ENCODE peak calls at places on chromosomes 6 and 20, in nine cellular contexts. One of them, this sample, is unnamed.

GRCh38 chr6:87029711-87030314 is 65.1 kb downstream of the CGA start:
- DNase-seq in uterus: no peak
- DNase-seq in spleen: no peak
- DNase-seq in nephron progenitor cell: no peak
- DNase-seq in prostate gland: no peak
- DNase-seq in activated B cell treated with CpG ODN at 0.5 μM for 24 hours: no peak
- DNase-seq in glutamatergic neuron: no peak
- DNase-seq in AG04450: peak; percentile 26
- DNase-seq in stomach: no peak
- DNase-seq in this sample: no peak

GRCh38 chr6:88982720-88983119 is 19.3 kb upstream of the RNGTT start:
- DNase-seq in activated B cell treated with CpG ODN at 0.5 μM for 24 hours: no peak
- DNase-seq in stomach: peak; percentile 56
- DNase-seq in AG04450: peak; percentile 43
- DNase-seq in spleen: no peak
- DNase-seq in uterus: peak; percentile 78
- DNase-seq in glutamatergic neuron: no peak
- DNase-seq in prostate gland: peak; percentile 62
- DNase-seq in nephron progenitor cell: no peak
- DNase-seq in this sample: no peak

GRCh38 chr6:119351005-119351394 is 1.4 kb upstream of the MAN1A1 start:
- DNase-seq in activated B cell treated with CpG ODN at 0.5 μM for 24 hours: no peak
- DNase-seq in stomach: no peak
- DNase-seq in nephron progenitor cell: no peak
- DNase-seq in AG04450: no peak
- DNase-seq in spleen: no peak
- DNase-seq in uterus: no peak
- DNase-seq in prostate gland: no peak
- DNase-seq in glutamatergic neuron: no peak
- DNase-seq in this sample: no peak

GRCh38 chr6:160393966-160394653 is 45.9 kb downstream of the SLC22A3 start:
- DNase-seq in nephron progenitor cell: no peak
- DNase-seq in spleen: no peak
- DNase-seq in stomach: peak; percentile 34
- DNase-seq in activated B cell treated with CpG ODN at 0.5 μM for 24 hours: no peak
- DNase-seq in glutamatergic neuron: peak; percentile 27
- DNase-seq in AG04450: no peak
- DNase-seq in uterus: peak; percentile 37
- DNase-seq in prostate gland: no peak
- DNase-seq in this sample: no peak

GRCh38 chr6:25056130-25056529 is 120.4 kb upstream of the RIPOR2 start:
- DNase-seq in activated B cell treated with CpG ODN at 0.5 μM for 24 hours: no peak
- DNase-seq in uterus: no peak
- DNase-seq in stomach: no peak
- DNase-seq in AG04450: no peak
- DNase-seq in spleen: peak; percentile 84
- DNase-seq in nephron progenitor cell: no peak
- DNase-seq in prostate gland: no peak
- DNase-seq in glutamatergic neuron: no peak
- DNase-seq in this sample: no peak

GRCh38 chr6:52550014-52550575 is 26.8 kb downstream of the TRAM2 start:
- DNase-seq in spleen: no peak
- DNase-seq in stomach: no peak
- DNase-seq in glutamatergic neuron: no peak
- DNase-seq in prostate gland: no peak
- DNase-seq in activated B cell treated with CpG ODN at 0.5 μM for 24 hours: no peak
- DNase-seq in nephron progenitor cell: no peak
- DNase-seq in AG04450: no peak
- DNase-seq in uterus: no peak
- DNase-seq in this sample: no peak

GRCh38 chr20:23248524-23248923 is 102.1 kb upstream of the NXT1 start:
- DNase-seq in nephron progenitor cell: no peak
- DNase-seq in stomach: no peak
- DNase-seq in glutamatergic neuron: no peak
- DNase-seq in uterus: no peak
- DNase-seq in prostate gland: no peak
- DNase-seq in AG04450: no peak
- DNase-seq in spleen: no peak
- DNase-seq in activated B cell treated with CpG ODN at 0.5 μM for 24 hours: no peak
- DNase-seq in this sample: no peak

GRCh38 chr20:31943052-31943471 is 8.8 kb downstream of the PDRG1 start:
- DNase-seq in nephron progenitor cell: no peak
- DNase-seq in stomach: peak; percentile 59
- DNase-seq in glutamatergic neuron: no peak
- DNase-seq in uterus: no peak
- DNase-seq in prostate gland: peak; percentile 40
- DNase-seq in activated B cell treated with CpG ODN at 0.5 μM for 24 hours: no peak
- DNase-seq in AG04450: no peak
- DNase-seq in spleen: no peak
- DNase-seq in this sample: no peak

GRCh38 chr6:74577619-74578018 is 628.2 kb downstream of the COL12A1 start:
- DNase-seq in stomach: no peak
- DNase-seq in uterus: no peak
- DNase-seq in nephron progenitor cell: no peak
- DNase-seq in spleen: no peak
- DNase-seq in prostate gland: no peak
- DNase-seq in activated B cell treated with CpG ODN at 0.5 μM for 24 hours: no peak
- DNase-seq in AG04450: no peak
- DNase-seq in glutamatergic neuron: no peak
- DNase-seq in this sample: no peak

GRCh38 chr6:74578339-74578738 is 627.5 kb downstream of the COL12A1 start:
- DNase-seq in glutamatergic neuron: no peak
- DNase-seq in nephron progenitor cell: no peak
- DNase-seq in uterus: no peak
- DNase-seq in stomach: no peak
- DNase-seq in prostate gland: no peak
- DNase-seq in activated B cell treated with CpG ODN at 0.5 μM for 24 hours: no peak
- DNase-seq in AG04450: peak; percentile 58
- DNase-seq in spleen: no peak
- DNase-seq in this sample: no peak

GRCh38 chr6:74573613-74574012 is 632.2 kb downstream of the COL12A1 start:
- DNase-seq in spleen: no peak
- DNase-seq in stomach: no peak
- DNase-seq in activated B cell treated with CpG ODN at 0.5 μM for 24 hours: no peak
- DNase-seq in prostate gland: no peak
- DNase-seq in nephron progenitor cell: no peak
- DNase-seq in AG04450: no peak
- DNase-seq in glutamatergic neuron: no peak
- DNase-seq in uterus: no peak
- DNase-seq in this sample: no peak

GRCh38 chr6:74570044-74570443 is 635.8 kb downstream of the COL12A1 start:
- DNase-seq in AG04450: no peak
- DNase-seq in uterus: no peak
- DNase-seq in stomach: no peak
- DNase-seq in spleen: no peak
- DNase-seq in glutamatergic neuron: no peak
- DNase-seq in prostate gland: no peak
- DNase-seq in nephron progenitor cell: no peak
- DNase-seq in activated B cell treated with CpG ODN at 0.5 μM for 24 hours: no peak
- DNase-seq in this sample: no peak

GRCh38 chr6:74574794-74575193 is 631.1 kb downstream of the COL12A1 start:
- DNase-seq in AG04450: no peak
- DNase-seq in activated B cell treated with CpG ODN at 0.5 μM for 24 hours: no peak
- DNase-seq in nephron progenitor cell: peak; percentile 8
- DNase-seq in uterus: no peak
- DNase-seq in spleen: no peak
- DNase-seq in glutamatergic neuron: no peak
- DNase-seq in prostate gland: no peak
- DNase-seq in stomach: no peak
- DNase-seq in this sample: no peak
- TF ChIP-seq CTCF in AG04450: peak; percentile 67
- TF ChIP-seq CTCF in activated B cell treated with CpG ODN at 0.5 μM for 24 hours: no peak
- TF ChIP-seq CTCF in nephron progenitor cell: peak; percentile 62
- TF ChIP-seq CTCF in uterus: no peak
- TF ChIP-seq CTCF in spleen: peak; percentile 12
- TF ChIP-seq CTCF in glutamatergic neuron: peak; percentile 77
- TF ChIP-seq CTCF in prostate gland: no peak
- TF ChIP-seq CTCF in stomach: no peak
- TF ChIP-seq CTCF in this sample: peak; percentile 59

GRCh38 chr20:54477134-54477533 is 1.7 kb downstream of the DOK5 start:
- DNase-seq in activated B cell treated with CpG ODN at 0.5 μM for 24 hours: no peak
- DNase-seq in nephron progenitor cell: no peak
- DNase-seq in stomach: no peak
- DNase-seq in spleen: no peak
- DNase-seq in uterus: no peak
- DNase-seq in glutamatergic neuron: no peak
- DNase-seq in prostate gland: no peak
- DNase-seq in AG04450: no peak
- DNase-seq in this sample: no peak

GRCh38 chr20:54474866-54475265 is 527 bp upstream of the DOK5 start:
- DNase-seq in AG04450: no peak
- DNase-seq in prostate gland: no peak
- DNase-seq in spleen: no peak
- DNase-seq in stomach: no peak
- DNase-seq in nephron progenitor cell: no peak
- DNase-seq in activated B cell treated with CpG ODN at 0.5 μM for 24 hours: no peak
- DNase-seq in glutamatergic neuron: peak; percentile 41
- DNase-seq in uterus: no peak
- DNase-seq in this sample: no peak

GRCh38 chr20:54477556-54477955 is 2.2 kb downstream of the DOK5 start:
- DNase-seq in glutamatergic neuron: no peak
- DNase-seq in uterus: no peak
- DNase-seq in stomach: no peak
- DNase-seq in activated B cell treated with CpG ODN at 0.5 μM for 24 hours: no peak
- DNase-seq in spleen: no peak
- DNase-seq in nephron progenitor cell: no peak
- DNase-seq in AG04450: no peak
- DNase-seq in prostate gland: no peak
- DNase-seq in this sample: no peak

GRCh38 chr20:54475334-54476287 is at the start of gene DOK5:
- DNase-seq in activated B cell treated with CpG ODN at 0.5 μM for 24 hours: no peak
- DNase-seq in nephron progenitor cell: peak; percentile 61
- DNase-seq in uterus: peak; percentile 19
- DNase-seq in AG04450: no peak
- DNase-seq in glutamatergic neuron: peak; percentile 75
- DNase-seq in prostate gland: no peak
- DNase-seq in stomach: no peak
- DNase-seq in spleen: no peak
- DNase-seq in this sample: peak; percentile 36

GRCh38 chr20:54476336-54476928 is 1.0 kb downstream of the DOK5 start:
- DNase-seq in uterus: no peak
- DNase-seq in stomach: no peak
- DNase-seq in nephron progenitor cell: peak; percentile 20
- DNase-seq in spleen: no peak
- DNase-seq in AG04450: no peak
- DNase-seq in glutamatergic neuron: no peak
- DNase-seq in activated B cell treated with CpG ODN at 0.5 μM for 24 hours: no peak
- DNase-seq in prostate gland: no peak
- DNase-seq in this sample: no peak
- TF ChIP-seq CTCF in uterus: no peak
- TF ChIP-seq CTCF in stomach: no peak
- TF ChIP-seq CTCF in nephron progenitor cell: no peak
- TF ChIP-seq CTCF in spleen: no peak
- TF ChIP-seq CTCF in AG04450: no peak
- TF ChIP-seq CTCF in glutamatergic neuron: no peak
- TF ChIP-seq CTCF in activated B cell treated with CpG ODN at 0.5 μM for 24 hours: no peak
- TF ChIP-seq CTCF in prostate gland: no peak
- TF ChIP-seq CTCF in this sample: no peak

GRCh38 chr6:161639772-161640171 is 365.9 kb upstream of the AGPAT4 start:
- DNase-seq in spleen: no peak
- DNase-seq in AG04450: no peak
- DNase-seq in activated B cell treated with CpG ODN at 0.5 μM for 24 hours: no peak
- DNase-seq in uterus: no peak
- DNase-seq in stomach: no peak
- DNase-seq in prostate gland: no peak
- DNase-seq in glutamatergic neuron: no peak
- DNase-seq in nephron progenitor cell: no peak
- DNase-seq in this sample: no peak

GRCh38 chr6:161637658-161638057 is 363.8 kb upstream of the AGPAT4 start:
- DNase-seq in activated B cell treated with CpG ODN at 0.5 μM for 24 hours: no peak
- DNase-seq in uterus: no peak
- DNase-seq in prostate gland: no peak
- DNase-seq in nephron progenitor cell: no peak
- DNase-seq in AG04450: no peak
- DNase-seq in glutamatergic neuron: no peak
- DNase-seq in stomach: no peak
- DNase-seq in spleen: no peak
- DNase-seq in this sample: no peak

GRCh38 chr6:161635975-161636374 is 362.1 kb upstream of the AGPAT4 start:
- DNase-seq in glutamatergic neuron: no peak
- DNase-seq in uterus: no peak
- DNase-seq in AG04450: no peak
- DNase-seq in activated B cell treated with CpG ODN at 0.5 μM for 24 hours: no peak
- DNase-seq in spleen: no peak
- DNase-seq in nephron progenitor cell: no peak
- DNase-seq in prostate gland: no peak
- DNase-seq in stomach: no peak
- DNase-seq in this sample: no peak

GRCh38 chr6:161644521-161644920 is 370.7 kb upstream of the AGPAT4 start:
- DNase-seq in activated B cell treated with CpG ODN at 0.5 μM for 24 hours: no peak
- DNase-seq in glutamatergic neuron: no peak
- DNase-seq in AG04450: no peak
- DNase-seq in stomach: no peak
- DNase-seq in uterus: no peak
- DNase-seq in prostate gland: no peak
- DNase-seq in nephron progenitor cell: no peak
- DNase-seq in spleen: no peak
- DNase-seq in this sample: no peak

DNA sequence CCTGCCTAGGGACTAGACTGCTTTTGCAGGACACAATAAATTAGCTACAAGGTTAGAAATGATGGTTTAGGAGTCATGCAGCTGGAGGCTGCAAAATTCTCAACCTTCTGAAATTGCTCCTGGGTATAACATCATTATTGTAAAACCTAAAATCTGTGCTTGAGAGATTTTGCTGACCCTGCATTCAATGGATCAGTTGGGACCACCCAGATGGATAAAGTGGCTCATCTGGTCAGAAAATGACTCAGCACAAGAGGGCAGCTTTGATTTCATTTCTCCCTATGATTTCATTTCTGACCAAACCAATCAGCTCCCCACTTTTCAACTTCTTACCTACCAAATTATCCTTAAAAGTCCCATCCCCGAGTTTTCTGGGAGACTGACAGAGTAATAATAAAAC is 367.3 kb upstream of the AGPAT4 start:
- DNase-seq in activated B cell treated with CpG ODN at 0.5 μM for 24 hours: no peak
- DNase-seq in prostate gland: no peak
- DNase-seq in nephron progenitor cell: no peak
- DNase-seq in spleen: no peak
- DNase-seq in stomach: no peak
- DNase-seq in AG04450: no peak
- DNase-seq in uterus: no peak
- DNase-seq in glutamatergic neuron: no peak
- DNase-seq in this sample: no peak
- TF ChIP-seq CTCF in activated B cell treated with CpG ODN at 0.5 μM for 24 hours: no peak
- TF ChIP-seq CTCF in prostate gland: no peak
- TF ChIP-seq CTCF in nephron progenitor cell: no peak
- TF ChIP-seq CTCF in spleen: no peak
- TF ChIP-seq CTCF in stomach: no peak
- TF ChIP-seq CTCF in AG04450: no peak
- TF ChIP-seq CTCF in uterus: no peak
- TF ChIP-seq CTCF in glutamatergic neuron: no peak
- TF ChIP-seq CTCF in this sample: no peak

DNA sequence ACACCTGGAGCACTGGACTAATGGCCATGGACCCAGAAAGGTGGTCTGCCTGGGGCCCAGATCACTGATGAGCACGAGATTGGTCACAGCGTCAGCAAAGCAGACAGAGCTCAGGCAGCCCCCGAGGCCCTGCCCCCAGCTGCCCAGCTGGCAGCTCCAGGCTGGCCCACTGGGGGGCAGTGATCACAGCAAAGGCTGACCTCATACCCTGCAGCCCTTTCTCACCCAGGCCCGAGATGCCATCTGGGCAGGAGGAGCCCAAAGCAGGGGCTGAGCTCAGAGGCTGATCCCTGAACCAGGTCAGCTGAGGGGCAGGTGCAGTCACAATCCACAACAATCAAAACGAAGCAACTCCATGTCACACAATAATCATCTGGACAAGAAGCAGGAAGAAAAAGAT is 4.1 kb downstream of the MAP1LC3A start:
- DNase-seq in stomach: no peak
- DNase-seq in nephron progenitor cell: no peak
- DNase-seq in prostate gland: no peak
- DNase-seq in spleen: no peak
- DNase-seq in activated B cell treated with CpG ODN at 0.5 μM for 24 hours: no peak
- DNase-seq in glutamatergic neuron: peak; percentile 66
- DNase-seq in uterus: no peak
- DNase-seq in AG04450: no peak
- DNase-seq in this sample: no peak
- TF ChIP-seq CTCF in stomach: peak; percentile 7
- TF ChIP-seq CTCF in nephron progenitor cell: peak; percentile 26
- TF ChIP-seq CTCF in prostate gland: no peak
- TF ChIP-seq CTCF in spleen: peak; percentile 47
- TF ChIP-seq CTCF in activated B cell treated with CpG ODN at 0.5 μM for 24 hours: no peak
- TF ChIP-seq CTCF in glutamatergic neuron: no peak
- TF ChIP-seq CTCF in uterus: peak; percentile 25
- TF ChIP-seq CTCF in AG04450: peak; percentile 50
- TF ChIP-seq CTCF in this sample: no peak

This sample was measured in mesothelial cell of epicardium.